ENCODE peak calls at places on chromosomes 2 and 18, in four cellular contexts. D, C, W and V are unnamed samples.

GRCh38 chr2:168272225-168272624 is 24.8 kb upstream of the STK39 start:
- DNase-seq in D (no peak), C (peak; percentile 35), W (no peak), V (no peak)

GRCh38 chr18:27185025-27185763 is at the start of gene CHST9:
- DNase-seq in D (no peak), C (no peak), W (no peak), V (no peak)

GRCh38 chr2:231800493-231801091 is 14.3 kb downstream of the COPS7B start:
- DNase-seq in D (peak; percentile 50), C (peak; percentile 49), W (no peak), V (no peak)

GRCh38 chr2:234558642-234559041 is 61.8 kb upstream of the ARL4C start:
- DNase-seq in D (peak; percentile 18), C (no peak), W (no peak), V (no peak)

GRCh38 chr18:50706199-50706598 is 113.6 kb downstream of the MRO start:
- DNase-seq in D (no peak), C (no peak), W (no peak), V (no peak)

GRCh38 chr2:99938250-99938649 is 204.1 kb downstream of the AFF3 start:
- DNase-seq in D (no peak), C (no peak), W (no peak), V (no peak)

GRCh38 chr18:6219116-6219717 is 195.5 kb downstream of the L3MBTL4 start:
- DNase-seq in D (peak; percentile 58), C (peak; percentile 32), W (no peak), V (peak; percentile 10)

GRCh38 chr2:186772579-186772978 is 76.4 kb downstream of the ZSWIM2 start:
- DNase-seq in D (no peak), C (no peak), W (no peak), V (no peak)

GRCh38 chr2:148742373-148742772 is 97.8 kb downstream of the EPC2 start:
- DNase-seq in D (no peak), C (no peak), W (no peak), V (no peak)

GRCh38 chr2:26477911-26478253 is at the start of gene OTOF:
- DNase-seq in D (peak; percentile 67), C (peak; percentile 44), W (no peak), V (no peak)

GRCh38 chr2:225165052-225165451 is 122.8 kb upstream of the DOCK10 start:
- DNase-seq in D (peak; percentile 58), C (no peak), W (no peak), V (no peak)

GRCh38 chr2:43269074-43269572 is 42.7 kb upstream of the ZFP36L2 start:
- DNase-seq in D (peak; percentile 100), C (peak; percentile 19), W (no peak), V (no peak)

GRCh38 chr2:160490760-160491367 is 2.7 kb downstream of the RBMS1 start:
- DNase-seq in D (no peak), C (no peak), W (no peak), V (no peak)

GRCh38 chr18:23307567-23308295 is 145.4 kb upstream of the RIOK3 start:
- DNase-seq in D (peak; percentile 81), C (no peak), W (no peak), V (no peak)

GRCh38 chr2:222651721-222652420 is 4.0 kb downstream of the FARSB start:
- DNase-seq in D (peak; percentile 17), C (no peak), W (no peak), V (no peak)

GRCh38 chr18:61335737-61336555 is 2.7 kb downstream of the CDH20 start:
- DNase-seq in D (peak; percentile 51), C (no peak), W (no peak), V (no peak)

GRCh38 chr2:176999331-176999730 is 213.3 kb upstream of the HNRNPA3 start:
- DNase-seq in D (no peak), C (no peak), W (no peak), V (peak; percentile 22)

GRCh38 chr18:80119111-80119510 is 10.0 kb downstream of the ADNP2 start:
- DNase-seq in D (no peak), C (no peak), W (no peak), V (no peak)

GRCh38 chr2:48415765-48416515 is 114.0 kb upstream of the STON1 start:
- DNase-seq in D (peak; percentile 27), C (peak; percentile 26), W (no peak), V (no peak)

GRCh38 chr2:156383798-156384197 is 51.3 kb upstream of the NR4A2 start:
- DNase-seq in D (no peak), C (no peak), W (no peak), V (no peak)

GRCh38 chr2:172227719-172228118 is 125.0 kb upstream of the DLX2 start:
- DNase-seq in D (no peak), C (no peak), W (no peak), V (no peak)

GRCh38 chr2:107986278-107987217 is at the start of gene SLC5A7:
- DNase-seq in D (no peak), C (no peak), W (no peak), V (no peak)

GRCh38 chr2:30287190-30287589 is 55.9 kb downstream of the LBH start:
- DNase-seq in D (no peak), C (no peak), W (no peak), V (no peak)

GRCh38 chr2:177353084-177353483 is 39.5 kb upstream of the AGPS start:
- DNase-seq in D (no peak), C (no peak), W (no peak), V (no peak)

GRCh38 chr2:142100967-142101366 is 29.8 kb downstream of the LRP1B start:
- DNase-seq in D (no peak), C (no peak), W (no peak), V (no peak)

GRCh38 chr2:46012618-46013240 is 284.5 kb upstream of the EPAS1 start:
- DNase-seq in D (no peak), C (no peak), W (no peak), V (no peak)

GRCh38 chr2:46379213-46380037 is 82.2 kb downstream of the EPAS1 start:
- DNase-seq in D (peak; percentile 36), C (no peak), W (no peak), V (no peak)

GRCh38 chr2:8303322-8303832 is 378.5 kb upstream of the ID2 start:
- DNase-seq in D (no peak), C (no peak), W (peak; percentile 23), V (peak; percentile 96)

GRCh38 chr2:54947596-54948519 is 102.4 kb downstream of the RTN4 start:
- DNase-seq in D (no peak), C (no peak), W (no peak), V (no peak)

GRCh38 chr2:218229239-218229638 is 12.2 kb downstream of the ARPC2 start:
- DNase-seq in D (peak; percentile 90), C (peak; percentile 23), W (peak; percentile 27), V (peak; percentile 78)

GRCh38 chr2:2567776-2568175 is 236.7 kb upstream of the MYT1L start:
- DNase-seq in D (no peak), C (no peak), W (no peak), V (no peak)

GRCh38 chr2:79612999-79613398 is 100.1 kb downstream of the CTNNA2 start:
- DNase-seq in D (no peak), C (peak; percentile 49), W (no peak), V (no peak)

GRCh38 chr2:9113262-9113661 is 93.3 kb upstream of the ASAP2 start:
- DNase-seq in D (no peak), C (no peak), W (no peak), V (no peak)

GRCh38 chr2:230650585-230651137 is 62.0 kb upstream of the CAB39 start:
- DNase-seq in D (no peak), C (no peak), W (no peak), V (no peak)

GRCh38 chr2:151289972-151290335 is 486 bp upstream of the NMI start:
- DNase-seq in D (peak; percentile 64), C (peak; percentile 42), W (no peak), V (no peak)

GRCh38 chr2:174985624-174986023 is 19.6 kb downstream of the CHN1 start:
- DNase-seq in D (peak; percentile 38), C (no peak), W (no peak), V (no peak)